ENCODE peak calls at places on chromosomes 6 and 20, in ten cellular contexts. U is dorsolateral prefrontal cortex; N is activated T-cell treated with anti-CD3 and anti-CD28 coated beads for 1 hour; J is osteoblast; V is PC-9; E is posterior cingulate gyrus; T is IMR-90; F is hypothalamus; O is activated CD4-positive, alpha-beta T cell treated with anti-CD3 and anti-CD28 coated beads for 48 hours; A is MM.1S. P is an unnamed sample.

GRCh38 chr6:136866872-136867416 is 44.6 kb downstream of the PEX7 start:
- DNase-seq in U (no peak), N (no peak), J (peak), V (no peak), E (no peak), T (peak), F (no peak), O (no peak), A (no peak), P (no peak)

GRCh38 chr6:158211273-158212055 is 43.3 kb downstream of the GTF2H5 start:
- DNase-seq in U (no peak), N (no peak), J (peak), V (no peak), E (no peak), T (peak), F (no peak), O (peak), A (no peak), P (peak)

GRCh38 chr6:43268348-43268685 is 25.0 kb downstream of the TTBK1 start:
- DNase-seq in U (peak), N (no peak), J (peak), V (no peak), E (peak), T (no peak), F (peak), O (no peak), A (no peak), P (no peak)

GRCh38 chr6:93784794-93785757 is 365.7 kb upstream of the EPHA7 start:
- DNase-seq in U (no peak), N (no peak), J (no peak), V (peak), E (no peak), T (no peak), F (no peak), O (no peak), A (no peak), P (peak)

GRCh38 chr6:73665686-73666319 is 12.0 kb upstream of the SLC17A5 start:
- DNase-seq in U (no peak), N (no peak), J (no peak), V (no peak), E (no peak), T (peak), F (no peak), O (no peak), A (no peak), P (no peak)

GRCh38 chr6:28333599-28334018 is 2.3 kb downstream of the ZSCAN31 start:
- DNase-seq in U (no peak), N (no peak), J (no peak), V (no peak), E (no peak), T (no peak), F (no peak), O (no peak), A (no peak), P (no peak)

GRCh38 chr20:4896971-4897497 is 104.3 kb downstream of the SLC23A2 start:
- DNase-seq in U (no peak), N (no peak), J (peak), V (peak), E (no peak), T (no peak), F (no peak), O (peak), A (peak), P (no peak)

GRCh38 chr6:14746139-14746837 is 499.6 kb upstream of the JARID2 start:
- DNase-seq in U (no peak), N (no peak), J (no peak), V (no peak), E (no peak), T (no peak), F (no peak), O (no peak), A (no peak), P (no peak)

GRCh38 chr6:36297511-36297910 is 27.7 kb downstream of the PNPLA1 start:
- DNase-seq in U (peak), N (no peak), J (no peak), V (no peak), E (peak), T (no peak), F (no peak), O (no peak), A (no peak), P (no peak)

GRCh38 chr6:4225207-4225872 is 90.0 kb upstream of the ECI2 start:
- DNase-seq in U (no peak), N (no peak), J (no peak), V (no peak), E (no peak), T (peak), F (no peak), O (no peak), A (no peak), P (peak)

GRCh38 chr6:77620290-77620882 is 32.5 kb upstream of the MEI4 start:
- DNase-seq in U (no peak), N (no peak), J (no peak), V (no peak), E (no peak), T (no peak), F (no peak), O (peak), A (peak), P (peak)